ENCODE peak calls at places on chromosomes 12 and 14, in ten cellular contexts. A, Y, B, I, P, G, C, F, J and H are unnamed samples.

GRCh38 chr12:102740157-102741032 is 176.6 kb downstream of the PAH start:
- DNase-seq in A (no peak), Y (no peak), B (peak; percentile 25), I (no peak), P (peak; percentile 32), G (peak; percentile 36), C (no peak), F (no peak), J (no peak), H (no peak)

GRCh38 chr14:23056257-23056955 is 914 bp downstream of the CDH24 start:
- DNase-seq in A (peak; percentile 83), Y (no peak), B (peak; percentile 72), I (peak; percentile 72), P (peak; percentile 74), G (peak; percentile 77), C (peak; percentile 57), F (no peak), J (peak; percentile 81), H (peak; percentile 78)

GRCh38 chr12:43132291-43132690 is 419.7 kb downstream of the ADAMTS20 start:
- DNase-seq in A (no peak), Y (no peak), B (no peak), I (no peak), P (no peak), G (no peak), C (no peak), F (no peak), J (no peak), H (no peak)

GRCh38 chr12:128914908-128915563 is 61.8 kb downstream of the GLT1D1 start:
- DNase-seq in A (no peak), Y (peak; percentile 79), B (no peak), I (peak; percentile 20), P (no peak), G (no peak), C (no peak), F (no peak), J (no peak), H (no peak)

GRCh38 chr12:122997343-122998250 is 17.1 kb downstream of the ARL6IP4 start:
- DNase-seq in A (no peak), Y (no peak), B (no peak), I (no peak), P (no peak), G (no peak), C (no peak), F (no peak), J (no peak), H (no peak)

GRCh38 chr12:79555006-79555925 is 135.5 kb downstream of the PAWR start:
- DNase-seq in A (peak; percentile 44), Y (peak; percentile 1), B (peak; percentile 18), I (no peak), P (peak; percentile 39), G (peak; percentile 93), C (no peak), F (no peak), J (peak; percentile 34), H (no peak)

GRCh38 chr12:1845886-1846285 is 25.5 kb downstream of the LRTM2 start:
- DNase-seq in A (no peak), Y (no peak), B (no peak), I (no peak), P (no peak), G (no peak), C (no peak), F (no peak), J (no peak), H (no peak)

GRCh38 chr14:61043506-61043905 is 62.5 kb downstream of the SLC38A6 start:
- DNase-seq in A (no peak), Y (no peak), B (no peak), I (no peak), P (no peak), G (no peak), C (no peak), F (no peak), J (no peak), H (no peak)

GRCh38 chr14:33483110-33483509 is 467.8 kb downstream of the EGLN3 start:
- DNase-seq in A (no peak), Y (no peak), B (no peak), I (no peak), P (no peak), G (no peak), C (no peak), F (no peak), J (no peak), H (no peak)

GRCh38 chr14:97382616-97383226 is 585.5 kb downstream of the VRK1 start:
- DNase-seq in A (no peak), Y (no peak), B (no peak), I (no peak), P (no peak), G (no peak), C (no peak), F (no peak), J (no peak), H (no peak)

GRCh38 chr14:89190779-89191513 is 226.1 kb downstream of the FOXN3 start:
- DNase-seq in A (no peak), Y (no peak), B (no peak), I (no peak), P (no peak), G (no peak), C (no peak), F (no peak), J (peak; percentile 34), H (no peak)

GRCh38 chr14:93712838-93713724 is 75.2 kb downstream of the PRIMA1 start:
- DNase-seq in A (no peak), Y (no peak), B (no peak), I (no peak), P (peak; percentile 15), G (peak; percentile 75), C (peak; percentile 79), F (no peak), J (peak; percentile 67), H (no peak)

GRCh38 chr12:19624401-19624930 is 185.2 kb downstream of the AEBP2 start:
- DNase-seq in A (no peak), Y (no peak), B (no peak), I (no peak), P (no peak), G (peak; percentile 10), C (no peak), F (no peak), J (no peak), H (no peak)

GRCh38 chr14:90194706-90195105 is 61.6 kb upstream of the PSMC1 start:
- DNase-seq in A (no peak), Y (no peak), B (no peak), I (no peak), P (peak; percentile 54), G (no peak), C (no peak), F (no peak), J (no peak), H (no peak)

GRCh38 chr12:111253213-111253612 is 115.7 kb downstream of the PHETA1 start:
- DNase-seq in A (no peak), Y (no peak), B (no peak), I (no peak), P (no peak), G (no peak), C (no peak), F (no peak), J (no peak), H (no peak)

GRCh38 chr12:108337235-108338223 is 1.6 kb downstream of the CMKLR1 start:
- DNase-seq in A (peak; percentile 36), Y (no peak), B (peak; percentile 26), I (no peak), P (peak; percentile 29), G (peak; percentile 25), C (no peak), F (peak; percentile 25), J (no peak), H (no peak)

GRCh38 chr12:6765048-6765633 is 1.0 kb upstream of the PTMS start:
- DNase-seq in A (no peak), Y (no peak), B (no peak), I (no peak), P (no peak), G (peak; percentile 16), C (no peak), F (no peak), J (no peak), H (no peak)

GRCh38 chr14:101194356-101195308 is 291.1 kb upstream of the RTL1 start:
- DNase-seq in A (no peak), Y (no peak), B (no peak), I (no peak), P (no peak), G (no peak), C (no peak), F (no peak), J (no peak), H (no peak)

GRCh38 chr12:118884226-118884625 is 97.1 kb upstream of the SRRM4 start:
- DNase-seq in A (no peak), Y (no peak), B (no peak), I (no peak), P (no peak), G (peak; percentile 51), C (no peak), F (no peak), J (no peak), H (no peak)

GRCh38 chr14:29321646-29322045 is 555.1 kb downstream of the FOXG1 start:
- DNase-seq in A (no peak), Y (no peak), B (no peak), I (no peak), P (peak; percentile 48), G (peak; percentile 73), C (no peak), F (no peak), J (no peak), H (no peak)

GRCh38 chr14:68628605-68629310 is 164.1 kb downstream of the ZFP36L1 start:
- DNase-seq in A (peak; percentile 57), Y (no peak), B (no peak), I (peak; percentile 11), P (peak; percentile 45), G (peak; percentile 34), C (peak; percentile 72), F (no peak), J (no peak), H (peak; percentile 75)